ENCODE peak calls at places on chromosomes 16 and 17, in seven cellular contexts. One of them, this sample, is unnamed.

GRCh38 chr17:81966343-81967243 is 5.6 kb upstream of the NOTUM start:
- DNase-seq in colonic mucosa: peak; percentile 67
- DNase-seq in cardiac muscle cell: peak; percentile 79
- DNase-seq in fibroblast of lung: peak; percentile 90
- DNase-seq in heart left ventricle: peak; percentile 75
- DNase-seq in HAP-1: no peak
- DNase-seq in tibial nerve: no peak
- DNase-seq in this sample: no peak

GRCh38 chr16:11681526-11681925 is 13.3 kb downstream of the SNN start:
- DNase-seq in colonic mucosa: no peak
- DNase-seq in heart left ventricle: no peak
- DNase-seq in fibroblast of lung: no peak
- DNase-seq in cardiac muscle cell: no peak
- DNase-seq in tibial nerve: no peak
- DNase-seq in HAP-1: no peak
- DNase-seq in this sample: no peak

GRCh38 chr17:68821860-68822693 is 133.1 kb downstream of the ABCA8 start:
- DNase-seq in colonic mucosa: no peak
- DNase-seq in fibroblast of lung: peak; percentile 82
- DNase-seq in tibial nerve: no peak
- DNase-seq in cardiac muscle cell: peak; percentile 81
- DNase-seq in heart left ventricle: no peak
- DNase-seq in HAP-1: no peak
- DNase-seq in this sample: no peak

GRCh38 chr17:9035249-9035648 is 13.9 kb downstream of the NTN1 start:
- DNase-seq in heart left ventricle: no peak
- DNase-seq in fibroblast of lung: no peak
- DNase-seq in colonic mucosa: no peak
- DNase-seq in cardiac muscle cell: no peak
- DNase-seq in HAP-1: no peak
- DNase-seq in tibial nerve: no peak
- DNase-seq in this sample: no peak

GRCh38 chr17:74199306-74200092 is 4.0 kb upstream of the RPL38 start:
- DNase-seq in colonic mucosa: peak; percentile 69
- DNase-seq in fibroblast of lung: peak; percentile 46
- DNase-seq in cardiac muscle cell: peak; percentile 68
- DNase-seq in HAP-1: peak; percentile 82
- DNase-seq in tibial nerve: peak; percentile 47
- DNase-seq in heart left ventricle: peak; percentile 58
- DNase-seq in this sample: peak; percentile 53

GRCh38 chr17:77637807-77638182 is 320.7 kb upstream of the TNRC6C start:
- DNase-seq in cardiac muscle cell: no peak
- DNase-seq in heart left ventricle: no peak
- DNase-seq in fibroblast of lung: no peak
- DNase-seq in colonic mucosa: no peak
- DNase-seq in tibial nerve: no peak
- DNase-seq in HAP-1: peak; percentile 20
- DNase-seq in this sample: no peak

GRCh38 chr17:37039269-37039668 is 90.5 kb downstream of the AATF start:
- DNase-seq in heart left ventricle: no peak
- DNase-seq in colonic mucosa: no peak
- DNase-seq in tibial nerve: no peak
- DNase-seq in cardiac muscle cell: no peak
- DNase-seq in fibroblast of lung: no peak
- DNase-seq in HAP-1: no peak
- DNase-seq in this sample: no peak

GRCh38 chr16:60792437-60792836 is 1243.8 kb downstream of the CDH8 start:
- DNase-seq in HAP-1: no peak
- DNase-seq in colonic mucosa: no peak
- DNase-seq in fibroblast of lung: no peak
- DNase-seq in tibial nerve: no peak
- DNase-seq in heart left ventricle: no peak
- DNase-seq in cardiac muscle cell: no peak
- DNase-seq in this sample: no peak

GRCh38 chr16:57651344-57652333 is 16.5 kb upstream of the ADGRG3 start:
- DNase-seq in HAP-1: no peak
- DNase-seq in colonic mucosa: no peak
- DNase-seq in fibroblast of lung: no peak
- DNase-seq in heart left ventricle: no peak
- DNase-seq in cardiac muscle cell: no peak
- DNase-seq in tibial nerve: no peak
- DNase-seq in this sample: no peak

GRCh38 chr16:30067584-30067916 is 2.0 kb downstream of the ALDOA start:
- DNase-seq in cardiac muscle cell: no peak
- DNase-seq in HAP-1: no peak
- DNase-seq in heart left ventricle: no peak
- DNase-seq in colonic mucosa: no peak
- DNase-seq in fibroblast of lung: no peak
- DNase-seq in tibial nerve: no peak
- DNase-seq in this sample: no peak

GRCh38 chr17:82231562-82232321 is 2.9 kb downstream of the SLC16A3 start:
- DNase-seq in fibroblast of lung: peak; percentile 76
- DNase-seq in colonic mucosa: peak; percentile 89
- DNase-seq in heart left ventricle: peak; percentile 88
- DNase-seq in tibial nerve: peak; percentile 44
- DNase-seq in cardiac muscle cell: peak; percentile 92
- DNase-seq in HAP-1: peak; percentile 71
- DNase-seq in this sample: no peak

GRCh38 chr17:82338858-82339633 is 5.5 kb upstream of the SECTM1 start:
- DNase-seq in heart left ventricle: no peak
- DNase-seq in tibial nerve: no peak
- DNase-seq in HAP-1: peak; percentile 56
- DNase-seq in colonic mucosa: peak; percentile 81
- DNase-seq in cardiac muscle cell: peak; percentile 70
- DNase-seq in fibroblast of lung: peak; percentile 60
- DNase-seq in this sample: no peak

GRCh38 chr17:79620207-79621038 is 9.6 kb upstream of the RBFOX3 start:
- DNase-seq in heart left ventricle: peak; percentile 6
- DNase-seq in cardiac muscle cell: no peak
- DNase-seq in fibroblast of lung: no peak
- DNase-seq in colonic mucosa: no peak
- DNase-seq in tibial nerve: no peak
- DNase-seq in HAP-1: peak; percentile 5
- DNase-seq in this sample: no peak

GRCh38 chr17:13106171-13106570 is 88.3 kb upstream of the ELAC2 start:
- DNase-seq in fibroblast of lung: no peak
- DNase-seq in cardiac muscle cell: no peak
- DNase-seq in colonic mucosa: no peak
- DNase-seq in HAP-1: no peak
- DNase-seq in tibial nerve: no peak
- DNase-seq in heart left ventricle: no peak
- DNase-seq in this sample: no peak

GRCh38 chr17:64460955-64461354 is 12.0 kb downstream of the MILR1 start:
- DNase-seq in fibroblast of lung: peak; percentile 29
- DNase-seq in HAP-1: no peak
- DNase-seq in colonic mucosa: no peak
- DNase-seq in tibial nerve: no peak
- DNase-seq in heart left ventricle: peak; percentile 51
- DNase-seq in cardiac muscle cell: peak; percentile 27
- DNase-seq in this sample: no peak

GRCh38 chr17:76471498-76472257 is 4.3 kb downstream of the AANAT start:
- DNase-seq in cardiac muscle cell: no peak
- DNase-seq in tibial nerve: no peak
- DNase-seq in heart left ventricle: no peak
- DNase-seq in colonic mucosa: no peak
- DNase-seq in HAP-1: no peak
- DNase-seq in fibroblast of lung: no peak
- DNase-seq in this sample: no peak

GRCh38 chr16:77788196-77789084 is at the start of gene VAT1L:
- DNase-seq in tibial nerve: no peak
- DNase-seq in colonic mucosa: peak; percentile 24
- DNase-seq in fibroblast of lung: peak; percentile 66
- DNase-seq in HAP-1: peak; percentile 32
- DNase-seq in cardiac muscle cell: peak; percentile 53
- DNase-seq in heart left ventricle: peak; percentile 34
- DNase-seq in this sample: no peak

GRCh38 chr17:21294321-21295035 is 10.0 kb downstream of the MAP2K3 start:
- DNase-seq in tibial nerve: no peak
- DNase-seq in HAP-1: no peak
- DNase-seq in colonic mucosa: no peak
- DNase-seq in cardiac muscle cell: no peak
- DNase-seq in fibroblast of lung: no peak
- DNase-seq in heart left ventricle: no peak
- DNase-seq in this sample: no peak
- H3K9me3 ChIP-seq in tibial nerve: no peaks in the 10 kb centered on the region
- H3K9me3 ChIP-seq in HAP-1: peaks cover 8% of the 10 kb centered on the region
- H3K9me3 ChIP-seq in colonic mucosa: no peaks in the 10 kb centered on the region
- H3K9me3 ChIP-seq in cardiac muscle cell: no peaks in the 10 kb centered on the region
- H3K9me3 ChIP-seq in fibroblast of lung: no peaks in the 10 kb centered on the region
- H3K9me3 ChIP-seq in heart left ventricle: no peaks in the 10 kb centered on the region
- H3K9me3 ChIP-seq in this sample: no peaks in the 10 kb centered on the region

DNA sequence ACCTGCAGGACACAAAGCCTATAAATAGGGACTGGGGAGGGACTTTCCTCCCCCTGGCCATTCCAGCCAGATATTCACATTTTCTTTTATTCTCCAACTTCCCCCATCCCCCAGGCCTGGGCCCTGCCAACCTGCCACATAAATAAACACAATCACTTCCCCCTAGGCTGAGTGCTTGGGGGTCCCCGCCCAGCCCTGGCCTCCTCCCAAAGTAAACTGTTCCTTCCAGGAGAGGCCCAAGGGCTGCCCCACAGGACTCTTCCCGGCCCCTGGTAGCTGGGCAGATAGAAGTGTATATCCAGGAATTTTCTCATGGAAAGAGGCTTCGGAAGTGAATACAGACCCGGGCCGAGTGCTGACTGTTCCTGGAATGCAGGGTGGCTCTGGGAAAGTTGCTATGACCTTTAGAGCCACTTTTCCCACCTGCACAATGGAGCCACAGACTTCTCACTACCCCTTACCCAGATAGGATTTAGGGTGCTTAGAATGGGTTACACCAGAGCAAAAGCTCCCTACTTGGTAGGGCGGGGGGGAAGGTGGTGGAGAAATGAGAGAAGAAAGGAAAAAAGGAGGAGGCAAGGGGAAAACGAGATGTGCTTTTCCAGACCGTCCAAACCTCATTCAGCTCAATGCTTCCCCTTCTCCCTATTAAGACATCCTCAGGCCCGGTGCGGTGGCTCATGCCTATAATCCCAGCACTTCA is 8.5 kb downstream of the CSF3 start:
- DNase-seq in heart left ventricle: no peak
- DNase-seq in colonic mucosa: peak; percentile 92
- DNase-seq in HAP-1: no peak
- DNase-seq in cardiac muscle cell: peak; percentile 20
- DNase-seq in fibroblast of lung: peak; percentile 61
- DNase-seq in tibial nerve: no peak
- DNase-seq in this sample: no peak
- H3K4me1 ChIP-seq in heart left ventricle: peaks cover 6% of the 10 kb centered on the region
- H3K4me1 ChIP-seq in colonic mucosa: peaks cover 24% of the 10 kb centered on the region
- H3K4me1 ChIP-seq in HAP-1: no peaks in the 10 kb centered on the region
- H3K4me1 ChIP-seq in cardiac muscle cell: peaks cover 6% of the 10 kb centered on the region
- H3K4me1 ChIP-seq in fibroblast of lung: peaks cover 26% of the 10 kb centered on the region
- H3K4me1 ChIP-seq in tibial nerve: no peaks in the 10 kb centered on the region
- H3K4me1 ChIP-seq in this sample: peaks cover 13% of the 10 kb centered on the region

DNA sequence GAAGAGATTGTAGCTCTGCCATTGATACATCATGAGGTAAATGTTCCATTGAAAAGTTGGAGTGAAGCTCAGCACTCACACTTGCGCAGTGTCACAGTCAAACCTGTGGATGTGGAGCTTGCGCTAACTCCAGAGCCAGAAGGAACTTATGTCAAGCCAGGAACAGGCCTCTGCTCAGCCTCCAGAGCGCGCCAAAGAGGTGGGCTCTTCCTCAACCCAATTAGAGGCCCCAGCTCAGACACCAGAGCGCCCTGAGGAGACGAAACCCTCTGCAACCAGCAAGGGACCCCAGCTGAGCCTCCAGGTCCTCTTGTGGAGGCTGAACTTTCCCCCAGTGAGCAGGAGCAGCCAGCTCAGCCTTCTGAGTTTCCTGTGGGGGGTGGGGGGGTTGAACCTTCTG is 61.5 kb upstream of the FBXO47 start:
- DNase-seq in HAP-1: no peak
- DNase-seq in fibroblast of lung: no peak
- DNase-seq in cardiac muscle cell: no peak
- DNase-seq in tibial nerve: no peak
- DNase-seq in colonic mucosa: no peak
- DNase-seq in heart left ventricle: no peak
- DNase-seq in this sample: no peak
- H3K27me3 ChIP-seq in HAP-1: peaks cover 4% of the 10 kb centered on the region
- H3K27me3 ChIP-seq in fibroblast of lung: peaks cover 25% of the 10 kb centered on the region
- H3K27me3 ChIP-seq in cardiac muscle cell: peaks cover 22% of the 10 kb centered on the region
- H3K27me3 ChIP-seq in tibial nerve: no peaks in the 10 kb centered on the region
- H3K27me3 ChIP-seq in colonic mucosa: no peaks in the 10 kb centered on the region
- H3K27me3 ChIP-seq in heart left ventricle: no peaks in the 10 kb centered on the region
- H3K27me3 ChIP-seq in this sample: no peaks in the 10 kb centered on the region

GRCh38 chr16:3304370-3304769 is 860 bp downstream of the TIGD7 start:
- DNase-seq in cardiac muscle cell: peak; percentile 27
- DNase-seq in colonic mucosa: no peak
- DNase-seq in fibroblast of lung: peak; percentile 31
- DNase-seq in heart left ventricle: no peak
- DNase-seq in tibial nerve: no peak
- DNase-seq in HAP-1: no peak
- DNase-seq in this sample: no peak

GRCh38 chr16:3306078-3306477 is 781 bp downstream of the ZNF75A start:
- DNase-seq in cardiac muscle cell: no peak
- DNase-seq in heart left ventricle: no peak
- DNase-seq in colonic mucosa: no peak
- DNase-seq in HAP-1: no peak
- DNase-seq in fibroblast of lung: no peak
- DNase-seq in tibial nerve: no peak
- DNase-seq in this sample: no peak

DNA sequence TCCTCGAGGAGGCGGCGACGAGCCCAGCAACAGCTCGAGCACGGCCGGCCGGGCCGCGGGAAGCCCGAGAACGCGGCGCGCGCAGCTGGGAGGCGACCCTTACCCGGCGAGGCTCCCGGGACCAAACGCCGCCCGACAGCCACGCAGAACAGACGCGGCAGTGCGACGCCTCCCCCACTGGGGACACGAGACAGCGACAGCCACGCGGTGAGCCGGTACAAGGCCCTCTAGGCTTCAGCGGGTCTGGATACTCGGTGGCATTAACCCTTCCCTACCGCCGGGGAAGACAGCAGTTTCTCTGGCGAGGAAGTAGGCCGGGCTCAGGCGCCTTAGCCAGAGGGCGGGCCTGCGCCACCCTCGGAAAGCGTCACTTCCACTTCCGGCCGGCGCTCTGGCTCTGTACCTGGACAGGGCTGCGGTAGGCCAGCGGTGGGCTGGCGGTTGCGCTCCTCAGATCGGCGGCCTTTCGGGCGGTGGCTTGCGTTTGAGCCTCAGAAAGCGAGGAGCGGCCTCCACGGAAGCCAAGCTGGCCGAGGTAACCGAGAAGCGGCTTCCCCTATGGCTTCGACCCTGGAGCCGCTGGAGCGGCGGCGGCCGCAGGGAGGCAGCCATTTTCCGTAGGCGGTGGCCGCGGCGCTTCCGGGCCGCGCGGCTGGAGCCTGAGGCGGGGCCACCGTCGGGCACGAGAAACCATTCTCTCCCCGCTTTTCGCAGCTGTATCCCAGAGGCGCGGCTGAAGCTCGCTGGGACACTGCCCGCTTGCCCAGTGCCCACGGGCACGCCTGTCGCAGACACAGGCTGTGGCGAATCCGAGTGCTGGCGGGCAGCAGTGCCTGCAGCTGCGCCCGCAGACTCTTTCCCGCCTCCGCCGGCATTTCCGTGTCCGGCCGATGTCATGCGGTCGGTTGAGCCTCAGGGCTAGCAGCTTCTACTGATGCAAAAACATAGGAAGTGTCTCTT is at the start of the genes TIGD7 and ZNF75A:
- DNase-seq in fibroblast of lung: peak; percentile 93
- DNase-seq in HAP-1: peak; percentile 84
- DNase-seq in colonic mucosa: peak; percentile 89
- DNase-seq in cardiac muscle cell: peak; percentile 94
- DNase-seq in heart left ventricle: peak; percentile 93
- DNase-seq in tibial nerve: peak; percentile 56
- DNase-seq in this sample: peak; percentile 86
- H3K9me3 ChIP-seq in fibroblast of lung: peaks cover 2% of the 10 kb centered on the region
- H3K9me3 ChIP-seq in HAP-1: peaks cover 17% of the 10 kb centered on the region
- H3K9me3 ChIP-seq in colonic mucosa: no peaks in the 10 kb centered on the region
- H3K9me3 ChIP-seq in cardiac muscle cell: no peaks in the 10 kb centered on the region
- H3K9me3 ChIP-seq in heart left ventricle: peaks cover 64% of the 10 kb centered on the region
- H3K9me3 ChIP-seq in tibial nerve: peaks cover 4% of the 10 kb centered on the region
- H3K9me3 ChIP-seq in this sample: peaks cover 49% of the 10 kb centered on the region

This sample was measured in CD4-positive, CD25-positive, alpha-beta regulatory T cell.